ENCODE peak calls at places on chromosomes 11 and 22, in five cellular contexts. L is stomach, Q is neural progenitor cell, S is endothelial cell of umbilical vein, B is H1. D is an unnamed sample. For H3K27me3, the result is how much of the 10 kb centered on the place peaks cover.

GRCh38 chr11:112881461-112881860 is 79.8 kb upstream of the NCAM1 start:
- DNase-seq in L (peak), Q (peak), S (no peak), B (peak), D (peak)

GRCh38 chr11:61104963-61105362 is 2.7 kb downstream of the CD5 start:
- DNase-seq in L (no peak), Q (no peak), S (no peak), B (no peak), D (no peak)

GRCh38 chr11:1890856-1891830 is 552 bp downstream of the PRR33 start:
- DNase-seq in L (no peak), Q (no peak), S (no peak), B (no peak), D (no peak)

GRCh38 chr22:37154925-37155712 is 5.4 kb upstream of the IL2RB start:
- DNase-seq in L (no peak), Q (no peak), S (no peak), B (no peak), D (no peak)

GRCh38 chr22:19103881-19104821 is 18.1 kb downstream of the DGCR2 start:
- DNase-seq in L (no peak), Q (no peak), S (no peak), B (no peak), D (no peak)

GRCh38 chr11:109697140-109697843 is 275.3 kb downstream of the C11orf87 start:
- DNase-seq in L (no peak), Q (peak), S (peak), B (peak), D (no peak)

GRCh38 chr11:2779499-2779980 is 79.7 kb upstream of the KCNQ1OT1 start:
- DNase-seq in L (no peak), Q (no peak), S (no peak), B (peak), D (no peak)

GRCh38 chr11:82038151-82038550 is 695.5 kb downstream of the FAM181B start:
- DNase-seq in L (no peak), Q (no peak), S (no peak), B (no peak), D (no peak)

GRCh38 chr11:45812581-45813548 is 7.9 kb downstream of the SLC35C1 start:
- DNase-seq in L (no peak), Q (no peak), S (no peak), B (no peak), D (no peak)
- H3K27me3 ChIP-seq in L (under half), Q (under half), S (under half), B (under half), D (under half)

GRCh38 chr11:69355959-69356702 is 62.2 kb downstream of the MYEOV start:
- DNase-seq in L (no peak), Q (no peak), S (no peak), B (no peak), D (no peak)
- H3K27me3 ChIP-seq in L (under half), Q (under half), S (under half), B (under half), D (under half)

GRCh38 chr11:69864930-69865661 is 45.9 kb upstream of the FGF3 start:
- DNase-seq in L (no peak), Q (no peak), S (no peak), B (no peak), D (no peak)

GRCh38 chr11:69864589-69864929 is 45.3 kb upstream of the FGF3 start:
- DNase-seq in L (no peak), Q (no peak), S (no peak), B (no peak), D (no peak)

GRCh38 chr11:69862797-69863543 is 43.8 kb upstream of the FGF3 start:
- DNase-seq in L (no peak), Q (no peak), S (no peak), B (no peak), D (no peak)

GRCh38 chr11:69862331-69862761 is 43.1 kb upstream of the FGF3 start:
- DNase-seq in L (no peak), Q (no peak), S (no peak), B (no peak), D (no peak)

DNA sequence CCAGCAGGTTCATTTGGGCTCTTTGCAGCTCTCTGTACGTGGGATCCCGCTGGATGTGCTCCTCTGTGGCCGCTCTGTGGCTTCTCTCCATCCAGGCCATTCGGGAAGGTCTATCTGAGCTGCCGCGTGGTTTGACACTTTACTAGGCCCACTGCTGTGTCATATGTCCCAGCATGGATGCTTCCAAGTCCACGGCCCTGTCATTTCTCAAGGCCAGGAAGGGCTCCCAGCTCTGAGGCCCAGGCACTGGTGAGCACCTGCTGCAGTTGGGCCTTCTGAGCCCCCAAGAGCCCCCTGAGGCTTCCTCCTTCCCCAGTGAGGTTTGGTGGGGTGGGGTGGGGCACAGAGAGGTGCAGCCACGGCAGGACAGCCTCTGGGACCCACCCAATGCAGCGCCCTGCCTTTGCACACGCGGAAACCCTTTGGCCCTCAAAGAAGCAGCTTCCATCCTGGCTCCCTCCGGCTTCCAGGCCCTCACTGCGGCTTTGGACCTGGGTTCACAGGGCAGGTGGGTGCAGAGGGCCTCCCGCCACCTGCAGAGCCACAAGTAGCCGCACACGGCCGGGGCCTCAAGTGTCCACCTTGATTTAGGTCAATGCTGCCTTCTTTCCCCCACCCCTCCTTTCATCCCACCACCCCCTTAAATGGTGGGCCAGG is 44.5 kb upstream of the FGF3 start:
- DNase-seq in L (no peak), Q (no peak), S (no peak), B (no peak), D (no peak)
- H3K27me3 ChIP-seq in L (half or more), Q (under half), S (under half), B (under half), D (half or more)

DNA sequence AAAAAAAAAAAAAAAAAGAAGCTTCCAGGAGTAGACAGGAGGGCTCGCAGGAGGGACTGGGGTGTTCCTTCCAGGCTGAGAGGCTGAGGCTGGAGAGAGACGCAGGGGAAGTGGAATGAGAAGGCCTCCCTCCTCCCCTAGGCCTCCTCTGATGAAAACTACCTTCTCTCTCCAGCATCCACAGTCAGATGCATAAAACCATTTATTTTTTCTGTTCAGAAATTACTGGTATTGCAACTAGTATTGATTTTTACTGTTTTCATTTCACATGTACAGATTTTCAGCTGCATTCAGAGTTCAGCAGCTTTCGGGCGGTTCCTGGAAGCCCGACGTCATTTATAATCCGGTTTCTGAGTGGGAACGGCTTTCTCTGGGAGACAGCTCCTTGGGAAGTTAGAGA is 6.8 kb upstream of the NFAM1 start:
- DNase-seq in L (no peak), Q (no peak), S (no peak), B (no peak), D (no peak)
- H3K27me3 ChIP-seq in L (under half), Q (under half), S (under half), B (under half), D (under half)

GRCh38 chr11:119977584-119977860 is 160.4 kb downstream of the TRIM29 start:
- DNase-seq in L (no peak), Q (no peak), S (no peak), B (no peak), D (no peak)

GRCh38 chr11:119979716-119980115 is 158.2 kb downstream of the TRIM29 start:
- DNase-seq in L (no peak), Q (no peak), S (no peak), B (no peak), D (no peak)

GRCh38 chr11:119976805-119977583 is 160.9 kb downstream of the TRIM29 start:
- DNase-seq in L (no peak), Q (no peak), S (no peak), B (no peak), D (no peak)

GRCh38 chr11:119975561-119976152 is 162.3 kb downstream of the TRIM29 start:
- DNase-seq in L (no peak), Q (peak), S (no peak), B (peak), D (no peak)

GRCh38 chr11:119977881-119978280 is 160.0 kb downstream of the TRIM29 start:
- DNase-seq in L (no peak), Q (no peak), S (no peak), B (no peak), D (no peak)
- H3K27me3 ChIP-seq in L (half or more), Q (under half), S (under half), B (under half), D (under half)

GRCh38 chr11:116697011-116697410 is 75.8 kb downstream of the BUD13 start:
- DNase-seq in L (no peak), Q (no peak), S (no peak), B (peak), D (no peak)

GRCh38 chr11:116697639-116698038 is 75.1 kb downstream of the BUD13 start:
- DNase-seq in L (peak), Q (no peak), S (no peak), B (peak), D (no peak)

GRCh38 chr11:116695657-116696254 is 77.0 kb downstream of the BUD13 start:
- DNase-seq in L (no peak), Q (no peak), S (no peak), B (no peak), D (no peak)

GRCh38 chr11:116696381-116696941 is 76.3 kb downstream of the BUD13 start:
- DNase-seq in L (peak), Q (peak), S (no peak), B (peak), D (no peak)

DNA sequence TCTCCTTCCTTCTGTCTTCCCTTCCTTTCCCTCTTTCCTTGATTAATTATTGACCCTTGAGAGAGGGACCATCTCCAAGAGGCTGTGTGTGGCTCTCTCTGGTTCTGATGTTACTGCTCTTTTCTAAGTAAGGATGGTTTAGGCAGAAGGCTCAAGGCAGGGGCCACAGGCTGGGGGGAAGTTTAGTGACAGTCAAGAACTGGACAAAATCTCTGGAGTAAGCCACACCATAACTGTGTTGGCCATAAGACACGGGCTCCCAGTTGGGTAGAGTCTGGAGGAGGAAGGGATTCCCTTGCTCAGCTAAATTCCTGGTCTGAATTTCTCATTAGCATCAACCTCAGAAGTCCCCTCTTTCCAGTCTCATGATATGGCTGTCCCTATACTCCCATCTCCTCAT is 74.7 kb downstream of the BUD13 start:
- DNase-seq in L (peak), Q (no peak), S (no peak), B (peak), D (no peak)
- H3K27me3 ChIP-seq in L (under half), Q (under half), S (under half), B (under half), D (under half)

GRCh38 chr11:116500833-116501622 is 271.8 kb downstream of the BUD13 start:
- DNase-seq in L (no peak), Q (peak), S (no peak), B (no peak), D (no peak)
- H3K27me3 ChIP-seq in L (half or more), Q (under half), S (under half), B (under half), D (half or more)

DNA sequence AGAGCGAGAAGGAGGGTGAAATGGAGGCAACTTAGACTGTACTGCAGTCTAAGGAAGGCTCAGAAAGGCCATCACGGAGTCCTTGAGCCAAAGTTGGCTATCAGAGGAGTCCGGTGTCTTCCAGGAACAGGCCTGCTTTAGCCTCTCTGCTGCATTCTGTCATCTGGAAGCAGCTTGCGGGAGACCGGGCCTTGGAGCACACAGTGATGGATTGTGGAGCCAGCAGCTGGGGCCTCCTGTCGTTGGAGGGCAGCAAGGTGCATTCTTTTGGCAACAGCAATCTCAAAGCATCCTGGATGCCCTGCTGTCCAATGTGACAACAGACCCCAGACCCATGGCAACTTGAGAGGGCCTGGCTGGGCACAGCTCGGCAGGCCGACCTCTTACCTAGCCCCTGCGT is 43.6 kb upstream of the LMO2 start:
- DNase-seq in L (no peak), Q (peak), S (peak), B (no peak), D (no peak)
- H3K27me3 ChIP-seq in L (under half), Q (under half), S (under half), B (under half), D (under half)